ENCODE peak calls at places on chromosomes 13 and 19, in seven cellular contexts. P is AG09309, C is A549, G is mucosa of descending colon, W is LNCaP clone FGC, X is fibroblast of villous mesenchyme, V is NB4. U is an unnamed sample.

GRCh38 chr19:3450796-3451411 is 29.4 kb downstream of the SMIM24 start:
- DNase-seq in G (no peak), V (peak; percentile 44), P (peak; percentile 98), W (no peak), X (peak; percentile 100), C (peak; percentile 67), U (peak; percentile 69)

GRCh38 chr19:36169084-36169760 is 17.0 kb upstream of the COX7A1 start:
- DNase-seq in X (peak; percentile 33), C (no peak), V (no peak), G (no peak), W (peak; percentile 74), P (no peak), U (no peak)

GRCh38 chr19:49889038-49889686 is 7.5 kb downstream of the IL4I1 start:
- DNase-seq in C (no peak), G (no peak), W (no peak), X (no peak), V (no peak), P (no peak), U (no peak)

GRCh38 chr13:25371608-25372274 is at the start of gene ATP8A2:
- DNase-seq in W (no peak), V (no peak), G (no peak), P (no peak), X (no peak), C (no peak), U (no peak)

GRCh38 chr19:46863818-46864629 is 3.2 kb downstream of the ARHGAP35 start:
- DNase-seq in X (peak; percentile 40), V (no peak), C (no peak), W (no peak), G (no peak), P (no peak), U (no peak)

GRCh38 chr13:33180009-33180804 is 105.3 kb downstream of the STARD13 start:
- DNase-seq in G (no peak), X (peak; percentile 58), P (no peak), C (no peak), W (no peak), V (no peak), U (no peak)

GRCh38 chr13:97226788-97227627 is 4.9 kb downstream of the MBNL2 start:
- DNase-seq in W (no peak), X (peak; percentile 80), P (no peak), V (peak; percentile 56), C (no peak), G (peak; percentile 49), U (no peak)

GRCh38 chr19:19748249-19748938 is 15.5 kb upstream of the ZNF14 start:
- DNase-seq in X (no peak), W (no peak), V (no peak), C (no peak), G (no peak), P (no peak), U (no peak)

GRCh38 chr13:27264181-27264580 is 6.4 kb upstream of the RASL11A start:
- DNase-seq in C (no peak), V (no peak), X (peak; percentile 69), P (no peak), W (no peak), G (no peak), U (no peak)

GRCh38 chr13:42039457-42039945 is 8.9 kb upstream of the DGKH start:
- DNase-seq in G (no peak), C (peak; percentile 20), X (no peak), V (no peak), P (no peak), W (no peak), U (no peak)

GRCh38 chr13:36601186-36601585 is 72.6 kb upstream of the SERTM1 start:
- DNase-seq in V (peak; percentile 8), P (no peak), X (peak; percentile 1), G (no peak), W (no peak), C (no peak), U (no peak)

GRCh38 chr13:100895656-100896055 is 221.1 kb upstream of the TMTC4 start:
- DNase-seq in C (no peak), X (no peak), P (no peak), G (no peak), W (no peak), V (no peak), U (no peak)

GRCh38 chr13:101941095-101941777 is 460.6 kb downstream of the FGF14 start:
- DNase-seq in V (peak; percentile 14), P (no peak), G (no peak), X (peak; percentile 30), W (no peak), C (no peak), U (no peak)

GRCh38 chr13:101939370-101939769 is 462.5 kb downstream of the FGF14 start:
- DNase-seq in W (no peak), C (no peak), G (no peak), X (no peak), P (no peak), V (no peak), U (no peak)

GRCh38 chr13:101945435-101945834 is 456.4 kb downstream of the FGF14 start:
- DNase-seq in X (no peak), G (no peak), V (peak; percentile 8), W (no peak), P (no peak), C (no peak), U (no peak)

GRCh38 chr13:101942535-101943157 is 459.2 kb downstream of the FGF14 start:
- DNase-seq in C (no peak), V (no peak), X (no peak), G (no peak), P (no peak), W (no peak), U (no peak)

GRCh38 chr13:101942038-101942437 is 459.8 kb downstream of the FGF14 start:
- DNase-seq in G (no peak), W (no peak), X (peak; percentile 54), V (peak; percentile 50), P (no peak), C (peak; percentile 15), U (no peak)
- TF ChIP-seq CTCF in G (peak; percentile 51), W (peak; percentile 69), X (peak; percentile 75), V (peak; percentile 61), P (peak; percentile 52), C (peak; percentile 46), U (no peak)

GRCh38 chr13:73142091-73142490 is 83.3 kb downstream of the KLF5 start:
- DNase-seq in W (no peak), X (no peak), V (no peak), G (no peak), C (no peak), P (no peak), U (no peak)

GRCh38 chr13:73140804-73141203 is 82.0 kb downstream of the KLF5 start:
- DNase-seq in W (no peak), C (no peak), G (no peak), X (no peak), V (no peak), P (no peak), U (no peak)

GRCh38 chr13:73141292-73141771 is 82.5 kb downstream of the KLF5 start:
- DNase-seq in X (no peak), G (no peak), V (no peak), C (no peak), P (no peak), W (no peak), U (no peak)

GRCh38 chr13:73146705-73147104 is 87.9 kb downstream of the KLF5 start:
- DNase-seq in X (peak; percentile 26), C (no peak), G (no peak), P (no peak), V (no peak), W (no peak), U (no peak)
- TF ChIP-seq CTCF in X (no peak), C (no peak), G (no peak), P (no peak), V (no peak), W (no peak), U (no peak)

DNA sequence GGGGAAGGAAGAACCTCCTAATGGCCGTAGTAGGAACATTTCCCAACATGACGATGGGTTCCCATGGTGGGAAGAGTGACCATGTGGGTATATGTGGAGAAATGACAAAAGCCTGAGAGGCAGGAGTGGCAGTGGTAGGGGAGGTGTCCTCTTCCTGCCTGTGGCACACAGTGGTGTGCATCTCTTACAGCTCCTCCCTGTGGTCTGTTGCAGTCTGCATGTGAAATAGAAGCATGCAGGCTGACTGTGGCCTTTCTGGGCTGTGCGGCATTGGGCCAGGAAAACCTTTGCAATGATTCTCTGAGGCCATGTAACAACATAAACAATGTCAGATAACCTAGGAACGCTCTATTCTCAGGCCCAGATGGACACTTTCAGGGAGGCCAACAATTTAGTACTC is 84.0 kb downstream of the LACC1 start:
- DNase-seq in P (no peak), G (no peak), C (no peak), W (no peak), V (peak; percentile 4), X (no peak), U (no peak)
- TF ChIP-seq CTCF in P (no peak), G (no peak), C (no peak), W (no peak), V (no peak), X (peak; percentile 5), U (no peak)

DNA sequence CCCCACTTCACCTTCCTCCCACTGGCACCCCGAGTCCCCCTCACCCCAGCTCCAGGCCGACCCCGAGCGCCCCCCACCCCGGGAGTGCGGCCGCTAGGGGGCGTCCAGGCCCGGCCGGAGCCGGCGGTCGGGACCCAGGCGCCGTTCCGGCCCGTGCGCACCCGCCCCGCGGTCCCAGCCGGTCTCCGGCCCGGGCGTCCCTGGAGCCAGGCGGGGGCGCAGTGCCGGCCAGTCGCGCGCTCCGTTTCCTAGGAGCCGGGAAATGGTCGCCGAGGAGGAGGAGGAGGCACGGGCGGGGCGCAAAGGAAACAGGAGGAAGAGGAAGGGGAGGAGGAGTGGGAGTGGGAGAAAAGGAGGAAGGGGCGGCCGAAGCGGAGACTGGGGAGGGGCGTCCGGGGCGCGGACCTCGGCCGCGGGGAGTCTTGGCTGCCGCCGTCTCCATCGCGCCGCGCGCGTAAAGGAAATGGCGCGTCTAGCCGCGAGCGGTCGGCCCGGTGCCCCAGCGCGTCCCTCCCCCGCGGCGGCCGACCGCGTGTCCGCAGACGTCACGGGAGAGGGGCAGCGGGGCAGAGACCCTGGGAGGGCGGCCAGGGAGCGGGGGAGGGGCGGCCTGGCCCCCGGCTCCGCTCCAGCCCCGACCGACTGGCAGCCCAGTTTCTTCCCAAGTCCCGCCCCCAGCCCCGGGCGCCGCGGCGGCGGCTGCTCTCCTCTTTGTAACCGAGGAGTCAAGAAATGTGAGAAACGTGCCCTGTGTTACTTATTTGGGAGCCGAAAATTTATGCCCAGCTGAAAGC is 1.1 kb upstream of the KCTD15 start:
- DNase-seq in X (peak; percentile 89), W (peak; percentile 50), V (peak; percentile 89), P (no peak), G (peak; percentile 81), C (peak; percentile 94), U (peak; percentile 94)
- TF ChIP-seq CTCF in X (peak; percentile 69), W (peak; percentile 76), V (peak; percentile 26), P (peak; percentile 56), G (peak; percentile 74), C (peak; percentile 100), U (peak; percentile 92)

DNA sequence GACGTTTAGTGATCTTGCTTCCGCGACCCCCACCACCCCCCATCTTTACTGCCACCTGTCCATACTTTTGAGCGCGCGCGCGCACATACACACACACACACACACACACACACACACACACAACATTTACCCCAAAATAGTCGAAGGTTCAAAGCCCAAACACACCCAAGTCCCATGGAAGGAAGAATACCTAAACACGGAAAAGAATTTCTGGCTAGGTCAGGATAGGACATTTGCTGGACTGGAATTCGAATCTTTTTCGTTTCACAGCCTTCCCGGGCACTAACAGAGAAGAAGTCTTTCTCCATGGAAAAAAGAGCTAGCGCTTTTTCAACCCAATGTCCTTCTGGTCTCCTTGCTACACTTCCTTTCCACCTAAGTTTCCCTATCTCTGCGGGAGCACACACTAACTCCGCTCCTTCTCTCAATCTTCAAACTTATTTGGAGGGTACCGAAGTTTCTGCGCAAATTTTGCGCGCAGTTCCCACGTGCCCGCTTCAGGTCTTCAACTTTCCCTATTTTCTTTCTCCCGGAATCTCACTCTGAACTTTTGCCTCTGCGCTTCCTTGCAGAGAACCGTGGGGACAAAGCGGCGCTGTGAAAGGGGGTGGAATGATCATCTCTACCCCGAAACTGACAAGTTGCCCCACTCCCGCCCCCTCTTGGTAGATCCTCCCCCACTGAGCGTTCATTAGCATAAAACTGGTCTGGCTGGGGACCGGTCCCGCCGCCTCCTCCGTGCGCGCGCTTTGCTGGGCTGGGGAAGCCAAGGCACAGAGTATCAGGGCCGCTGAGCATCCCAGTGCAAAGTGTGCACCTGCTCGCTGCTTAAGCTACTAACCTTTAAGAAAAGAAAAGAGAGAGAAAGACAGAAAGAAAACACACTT is 2.7 kb downstream of the DACH1 start:
- DNase-seq in V (peak; percentile 96), X (peak; percentile 49), W (no peak), C (no peak), G (peak; percentile 85), P (no peak), U (peak; percentile 12)
- TF ChIP-seq CTCF in V (no peak), X (no peak), W (no peak), C (no peak), G (no peak), P (no peak), U (no peak)

U was measured in ovary.